ENCODE peak calls at places on chromosome 11, in ten cellular contexts. Z is sigmoid colon, I is HCT116, N is endothelial cell of umbilical vein, K is prostate gland, C is K562, U is stomach, A is suprapubic skin, T is H1, W is transverse colon. V is an unnamed sample.

GRCh38 chr11:126502982-126503381 is 147.5 kb downstream of the ST3GAL4 start:
- DNase-seq in Z (peak; percentile 44), I (no peak), N (no peak), K (no peak), C (no peak), U (no peak), A (no peak), T (no peak), W (no peak), V (peak; percentile 20)

GRCh38 chr11:134014502-134014901 is 54.4 kb upstream of the JAM3 start:
- DNase-seq in Z (no peak), I (no peak), N (no peak), K (no peak), C (peak; percentile 26), U (no peak), A (no peak), T (no peak), W (no peak), V (no peak)

GRCh38 chr11:64170419-64170818 is 4.5 kb upstream of the MACROD1 start:
- DNase-seq in Z (no peak), I (no peak), N (no peak), K (no peak), C (no peak), U (no peak), A (no peak), T (no peak), W (no peak), V (no peak)

GRCh38 chr11:19493446-19493845 is 219.2 kb upstream of the NAV2 start:
- DNase-seq in Z (no peak), I (no peak), N (no peak), K (no peak), C (no peak), U (no peak), A (no peak), T (no peak), W (no peak), V (no peak)

GRCh38 chr11:47768090-47768620 is 1.0 kb upstream of the FNBP4 start:
- DNase-seq in Z (peak; percentile 86), I (no peak), N (peak; percentile 94), K (peak; percentile 51), C (peak; percentile 23), U (peak; percentile 49), A (peak; percentile 84), T (no peak), W (peak; percentile 72), V (peak; percentile 65)

GRCh38 chr11:87039371-87039770 is 1.6 kb downstream of the TMEM135 start:
- DNase-seq in Z (no peak), I (no peak), N (peak; percentile 62), K (no peak), C (no peak), U (no peak), A (no peak), T (no peak), W (no peak), V (no peak)

GRCh38 chr11:3873712-3874349 is 18.4 kb downstream of the STIM1 start:
- DNase-seq in Z (no peak), I (no peak), N (no peak), K (no peak), C (no peak), U (no peak), A (no peak), T (no peak), W (no peak), V (no peak)

GRCh38 chr11:119173453-119173852 is 4.9 kb downstream of the NLRX1 start:
- DNase-seq in Z (no peak), I (no peak), N (no peak), K (no peak), C (no peak), U (no peak), A (no peak), T (no peak), W (no peak), V (no peak)

GRCh38 chr11:12128191-12128841 is 17.9 kb downstream of the MICAL2 start:
- DNase-seq in Z (no peak), I (no peak), N (no peak), K (no peak), C (no peak), U (no peak), A (no peak), T (no peak), W (no peak), V (no peak)

DNA sequence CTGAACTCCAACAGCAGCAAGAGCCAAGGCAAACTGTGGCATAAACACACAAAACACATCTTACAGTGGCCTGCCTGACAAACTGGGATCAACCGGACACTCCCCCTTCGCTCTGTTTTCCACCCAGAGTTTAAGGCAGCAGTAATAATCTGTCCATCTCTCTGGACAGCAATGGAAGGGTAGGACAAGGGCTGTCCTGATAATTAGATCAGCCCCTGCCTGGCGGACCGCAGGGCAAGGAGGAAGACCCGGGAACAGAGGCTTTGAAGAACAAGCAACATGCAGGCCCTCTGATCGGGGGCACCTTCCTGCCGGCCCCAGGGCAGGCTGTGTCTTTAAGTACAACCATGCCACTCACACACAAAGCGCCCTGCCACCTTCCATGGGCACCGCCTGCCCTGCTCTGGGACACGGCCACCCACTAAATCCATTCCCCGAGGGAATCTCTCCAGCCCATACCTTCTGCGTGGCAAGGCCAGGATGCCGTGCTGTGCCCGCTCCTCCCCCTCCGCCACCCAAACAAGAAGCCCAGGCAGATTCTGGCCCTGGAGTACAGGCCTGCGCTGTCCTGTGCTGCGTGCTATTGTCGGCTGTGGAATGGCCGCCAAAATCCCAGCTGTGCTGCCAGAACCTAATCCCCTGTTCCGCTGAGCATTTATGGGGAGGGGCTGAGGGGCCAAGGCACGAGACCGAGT is 38.8 kb downstream of the NUMA1 start:
- DNase-seq in Z (peak; percentile 93), I (peak; percentile 40), N (peak; percentile 87), K (peak; percentile 81), C (peak; percentile 27), U (peak; percentile 82), A (peak; percentile 89), T (peak; percentile 61), W (peak; percentile 70), V (peak; percentile 82)
- TF ChIP-seq POLR2A in Z (peak; percentile 74), I (no peak), N (peak; percentile 83), K (peak; percentile 59), C (no peak), U (no peak), A (no peak), T (peak; percentile 62), W (peak; percentile 73), V (no peak)

GRCh38 chr11:79440451-79441158 is at the start of gene TENM4:
- DNase-seq in Z (peak; percentile 86), I (no peak), N (peak; percentile 8), K (peak; percentile 40), C (no peak), U (peak; percentile 56), A (no peak), T (peak; percentile 69), W (peak; percentile 35), V (no peak)
- H3K27me3 ChIP-seq in Z (peaks cover 78% of the 10 kb centered on the region), I (no peaks in the 10 kb centered on the region), N (peaks cover 63% of the 10 kb centered on the region), K (no peaks in the 10 kb centered on the region), C (peaks cover 49% of the 10 kb centered on the region), U (peaks cover 58% of the 10 kb centered on the region), A (peaks cover 53% of the 10 kb centered on the region), T (peaks cover 53% of the 10 kb centered on the region), W (peaks cover 99% of the 10 kb centered on the region), V (no peaks in the 10 kb centered on the region)

DNA sequence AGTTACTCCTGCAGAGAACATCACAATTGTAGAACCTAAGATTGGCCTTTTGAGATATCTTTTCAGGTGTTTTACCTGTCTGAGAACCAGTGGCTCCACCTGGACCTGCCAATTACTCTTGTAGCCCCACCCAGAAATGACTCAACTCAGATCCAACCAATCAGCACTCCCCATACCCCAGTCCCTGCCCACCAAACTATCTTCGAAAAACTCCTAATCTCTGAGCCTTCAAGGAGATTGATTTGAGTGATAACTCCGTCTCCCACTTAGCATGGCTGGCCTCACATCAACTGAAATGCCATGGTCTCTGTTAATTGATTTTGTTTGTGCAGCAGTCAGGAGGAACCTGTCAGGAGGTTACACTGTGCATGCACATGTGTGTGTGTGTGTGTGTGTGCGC is 103.6 kb downstream of the MTNR1B start:
- DNase-seq in Z (no peak), I (no peak), N (no peak), K (no peak), C (no peak), U (no peak), A (no peak), T (peak; percentile 52), W (no peak), V (no peak)
- TF ChIP-seq POLR2AphosphoS5 in Z (no peak), I (no peak), N (no peak), K (no peak), C (no peak), U (no peak), A (no peak), T (no peak), W (no peak), V (no peak)

GRCh38 chr11:14886509-14886908 is 5.5 kb downstream of the CYP2R1 start:
- DNase-seq in Z (no peak), I (no peak), N (no peak), K (no peak), C (no peak), U (no peak), A (no peak), T (no peak), W (no peak), V (no peak)

GRCh38 chr11:14892577-14892976 is 546 bp upstream of the CYP2R1 start:
- DNase-seq in Z (no peak), I (no peak), N (no peak), K (no peak), C (no peak), U (no peak), A (no peak), T (no peak), W (no peak), V (no peak)

GRCh38 chr11:14891143-14892035 is 642 bp downstream of the CYP2R1 start:
- DNase-seq in Z (peak; percentile 94), I (peak; percentile 84), N (peak; percentile 91), K (peak; percentile 86), C (peak; percentile 92), U (peak; percentile 92), A (peak; percentile 94), T (peak; percentile 95), W (peak; percentile 94), V (peak; percentile 78)

GRCh38 chr11:14894657-14895598 is 2.9 kb upstream of the CYP2R1 start:
- DNase-seq in Z (peak; percentile 77), I (no peak), N (peak; percentile 11), K (no peak), C (peak; percentile 45), U (no peak), A (no peak), T (no peak), W (peak; percentile 38), V (no peak)

GRCh38 chr11:14892036-14892556 is at the start of gene CYP2R1:
- DNase-seq in Z (peak; percentile 97), I (peak; percentile 97), N (peak; percentile 98), K (peak; percentile 97), C (peak; percentile 99), U (peak; percentile 97), A (peak; percentile 97), T (peak; percentile 92), W (peak; percentile 98), V (peak; percentile 95)
- TF ChIP-seq POLR2A in Z (no peak), I (no peak), N (no peak), K (peak; percentile 73), C (no peak), U (no peak), A (no peak), T (no peak), W (peak; percentile 86), V (no peak)

GRCh38 chr11:33863418-33864172 is 28.3 kb downstream of the LMO2 start:
- DNase-seq in Z (no peak), I (no peak), N (no peak), K (no peak), C (no peak), U (no peak), A (no peak), T (no peak), W (no peak), V (no peak)
- H3K27me3 ChIP-seq in Z (peaks cover 25% of the 10 kb centered on the region), I (peaks cover 9% of the 10 kb centered on the region), N (no peaks in the 10 kb centered on the region), K (no peaks in the 10 kb centered on the region), C (no peaks in the 10 kb centered on the region), U (peaks cover 2% of the 10 kb centered on the region), A (no peaks in the 10 kb centered on the region), T (peaks cover 19% of the 10 kb centered on the region), W (peaks cover 25% of the 10 kb centered on the region), V (no peaks in the 10 kb centered on the region)